ENCODE peak calls at places on chromosomes 7 and 10, in four cellular contexts. Y is fibroblast of mammary gland, D is T-helper 17 cell, U is sciatic nerve. Z is an unnamed sample.

GRCh38 chr10:88886557-88886956 is 6.5 kb downstream of the STAMBPL1 start:
- DNase-seq in Y (peak), D (no peak), U (no peak), Z (no peak)

GRCh38 chr7:42650171-42650570 is 261.7 kb downstream of the C7orf25 start:
- DNase-seq in Y (no peak), D (no peak), U (no peak), Z (no peak)

GRCh38 chr10:86339226-86339865 is 27.2 kb downstream of the GRID1 start:
- DNase-seq in Y (no peak), D (no peak), U (peak), Z (no peak)

GRCh38 chr7:32561613-32562012 is 66.3 kb downstream of the AVL9 start:
- DNase-seq in Y (no peak), D (no peak), U (no peak), Z (no peak)

GRCh38 chr7:676246-676971 is 50.1 kb upstream of the DNAAF5 start:
- DNase-seq in Y (no peak), D (no peak), U (peak), Z (no peak)

GRCh38 chr7:142478479-142479220 is 220.8 kb upstream of the PRSS58 start:
- DNase-seq in Y (peak), D (no peak), U (no peak), Z (peak)

GRCh38 chr7:95933618-95934017 is 161.3 kb downstream of the DYNC1I1 start:
- DNase-seq in Y (no peak), D (no peak), U (no peak), Z (no peak)

GRCh38 chr10:88999629-89000028 is 9.0 kb downstream of the FAS start:
- DNase-seq in Y (peak), D (no peak), U (no peak), Z (no peak)

GRCh38 chr7:15326044-15326644 is 235.7 kb downstream of the AGMO start:
- DNase-seq in Y (peak), D (no peak), U (no peak), Z (peak)

GRCh38 chr10:51344371-51344770 is 270.1 kb downstream of the PRKG1 start:
- DNase-seq in Y (peak), D (no peak), U (no peak), Z (peak)

GRCh38 chr10:110827410-110827809 is 44.3 kb upstream of the PDCD4 start:
- DNase-seq in Y (peak), D (no peak), U (no peak), Z (peak)

GRCh38 chr7:2109936-2110585 is 122.7 kb downstream of the MAD1L1 start:
- DNase-seq in Y (peak), D (no peak), U (no peak), Z (peak)

GRCh38 chr10:102111276-102111675 is 8.9 kb downstream of the LDB1 start:
- DNase-seq in Y (no peak), D (no peak), U (no peak), Z (no peak)

GRCh38 chr10:104300736-104301292 is 31.8 kb downstream of the GSTO2 start:
- DNase-seq in Y (peak), D (no peak), U (no peak), Z (peak)

GRCh38 chr7:22430457-22430856 is 69.5 kb downstream of the STEAP1B start:
- DNase-seq in Y (peak), D (no peak), U (no peak), Z (peak)

GRCh38 chr10:48701139-48701901 is 16.6 kb downstream of the WDFY4 start:
- DNase-seq in Y (no peak), D (no peak), U (no peak), Z (no peak)

GRCh38 chr7:115116773-115117715 is 195.2 kb downstream of the MDFIC start:
- DNase-seq in Y (no peak), D (no peak), U (no peak), Z (no peak)

GRCh38 chr7:540997-541396 is 21.4 kb upstream of the PDGFA start:
- DNase-seq in Y (no peak), D (no peak), U (no peak), Z (no peak)

GRCh38 chr10:78362406-78363022 is 328.9 kb downstream of the RPS24 start:
- DNase-seq in Y (no peak), D (no peak), U (no peak), Z (peak)

GRCh38 chr10:70376436-70377378 is 5.7 kb downstream of the LRRC20 start:
- DNase-seq in Y (no peak), D (no peak), U (no peak), Z (no peak)

GRCh38 chr10:104559935-104560334 is 81.2 kb upstream of the SORCS3 start:
- DNase-seq in Y (peak), D (no peak), U (no peak), Z (no peak)

GRCh38 chr7:25069900-25070443 is 55.1 kb downstream of the CYCS start:
- DNase-seq in Y (peak), D (no peak), U (peak), Z (peak)

GRCh38 chr7:101784275-101785127 is 32.9 kb upstream of the CUX1 start:
- DNase-seq in Y (peak), D (no peak), U (no peak), Z (no peak)

GRCh38 chr10:64110079-64110478 is 588.9 kb downstream of the REEP3 start:
- DNase-seq in Y (no peak), D (no peak), U (no peak), Z (no peak)

GRCh38 chr7:40489844-40490602 is 355.2 kb downstream of the SUGCT start:
- DNase-seq in Y (no peak), D (no peak), U (no peak), Z (no peak)

GRCh38 chr7:53539558-53539957 is 504.1 kb downstream of the POM121L12 start:
- DNase-seq in Y (no peak), D (no peak), U (no peak), Z (no peak)

GRCh38 chr7:97732567-97733275 is 835 bp downstream of the TAC1 start:
- DNase-seq in Y (no peak), D (no peak), U (no peak), Z (no peak)

GRCh38 chr7:112484671-112485097 is 3.9 kb downstream of the LSMEM1 start:
- DNase-seq in Y (peak), D (no peak), U (no peak), Z (peak)

GRCh38 chr10:110372656-110373055 is 67.9 kb upstream of the SMNDC1 start:
- DNase-seq in Y (peak), D (no peak), U (no peak), Z (peak)

GRCh38 chr7:132218876-132219275 is 357.4 kb downstream of the PLXNA4 start:
- DNase-seq in Y (no peak), D (no peak), U (peak), Z (no peak)

GRCh38 chr7:43649755-43650274 is 66.9 kb downstream of the STK17A start:
- DNase-seq in Y (no peak), D (peak), U (no peak), Z (peak)

GRCh38 chr7:32379486-32380115 is 110.6 kb downstream of the LSM5 start:
- DNase-seq in Y (no peak), D (no peak), U (no peak), Z (no peak)

GRCh38 chr10:38038107-38038931 is 27.8 kb downstream of the ZNF33A start:
- DNase-seq in Y (no peak), D (no peak), U (no peak), Z (peak)

GRCh38 chr10:117454502-117454901 is 79.3 kb upstream of the PDZD8 start:
- DNase-seq in Y (peak), D (no peak), U (no peak), Z (peak)

GRCh38 chr10:102791754-102792153 is 45.5 kb downstream of the CYP17A1 start:
- DNase-seq in Y (no peak), D (no peak), U (no peak), Z (no peak)

GRCh38 chr7:23454880-23455526 is 15.3 kb downstream of the IGF2BP3 start:
- DNase-seq in Y (no peak), D (no peak), U (no peak), Z (no peak)

GRCh38 chr10:22545643-22546042 is 168.7 kb downstream of the PIP4K2A start:
- DNase-seq in Y (no peak), D (no peak), U (no peak), Z (no peak)

Z was measured in iris pigment epithelial cell.